ENCODE peak calls at places on chromosomes 3 and 15, in four cellular contexts. E is NCI-H774, G is pancreas, M is neural crest cell. J is an unnamed sample.
A peak's percentile ranks its signal among the peaks of the same experiment; 100 is the strongest.

GRCh38 chr3:98519351-98519750 is 3.4 kb downstream of the CLDND1 start:
- DNase-seq in E (no peak), G (no peak), M (no peak), J (no peak)

GRCh38 chr3:12468276-12468675 is 16.0 kb upstream of the TSEN2 start:
- DNase-seq in E (no peak), G (no peak), M (no peak), J (no peak)

GRCh38 chr3:139491966-139492365 is 15.7 kb upstream of the RBP2 start:
- DNase-seq in E (peak; percentile 55), G (no peak), M (no peak), J (no peak)

GRCh38 chr3:169400874-169401273 is 262.6 kb downstream of the MECOM start:
- DNase-seq in E (no peak), G (no peak), M (no peak), J (no peak)

GRCh38 chr3:179526989-179527391 is 35.7 kb upstream of the ACTL6A start:
- DNase-seq in E (peak; percentile 27), G (no peak), M (peak; percentile 33), J (no peak)

GRCh38 chr3:179164857-179165256 is 16.7 kb downstream of the PIK3CA start:
- DNase-seq in E (no peak), G (no peak), M (no peak), J (no peak)

GRCh38 chr15:53978248-53978906 is at the start of gene UNC13C:
- DNase-seq in E (peak; percentile 24), G (no peak), M (peak; percentile 36), J (no peak)

GRCh38 chr3:69408989-69409388 is 23.1 kb upstream of the FRMD4B start:
- DNase-seq in E (no peak), G (no peak), M (no peak), J (no peak)

GRCh38 chr3:130905551-130905950 is 11.7 kb downstream of the ATP2C1 start:
- DNase-seq in E (no peak), G (no peak), M (no peak), J (no peak)

GRCh38 chr15:72229076-72229946 is 1.7 kb downstream of the PKM start:
- DNase-seq in E (no peak), G (no peak), M (no peak), J (no peak)

GRCh38 chr3:115347737-115348136 is 200.6 kb upstream of the ZBTB20 start:
- DNase-seq in E (no peak), G (no peak), M (no peak), J (no peak)

GRCh38 chr15:62119224-62119925 is 45.7 kb downstream of the C2CD4B start:
- DNase-seq in E (peak; percentile 20), G (no peak), M (no peak), J (no peak)

GRCh38 chr3:104279617-104280016 is 1087.1 kb upstream of the ALCAM start:
- DNase-seq in E (no peak), G (no peak), M (no peak), J (no peak)

GRCh38 chr15:39888809-39889208 is 31.3 kb downstream of the GPR176 start:
- DNase-seq in E (no peak), G (no peak), M (no peak), J (no peak)

J was measured in GOT3.